ENCODE peak calls at places on chromosome 22, in nine cellular contexts. R is IMR-90, L is gastrocnemius medialis, O is heart right ventricle, D is Peyer's patch, N is colonic mucosa, E is right lobe of liver, M is neural progenitor cell, F is brain microvascular endothelial cell. I is an unnamed sample. For H3K36me3 and H3K27me3, the result is how much of the 10 kb centered on the place peaks cover.

GRCh38 chr22:48961705-48962104 is 866.0 kb downstream of the BRD1 start:
- DNase-seq in R (no peak), L (no peak), O (no peak), D (no peak), N (peak), E (no peak), M (no peak), F (no peak), I (no peak)

GRCh38 chr22:38230108-38230825 is 28.5 kb downstream of the MAFF start:
- DNase-seq in R (no peak), L (no peak), O (peak), D (peak), N (peak), E (no peak), M (peak), F (no peak), I (no peak)

GRCh38 chr22:19703869-19704268 is 10.4 kb upstream of the SEPTIN5 start:
- DNase-seq in R (no peak), L (no peak), O (no peak), D (peak), N (no peak), E (peak), M (no peak), F (no peak), I (no peak)

GRCh38 chr22:26796785-26797184 is 139.4 kb downstream of the MIAT start:
- DNase-seq in R (no peak), L (no peak), O (no peak), D (no peak), N (no peak), E (no peak), M (no peak), F (no peak), I (no peak)

GRCh38 chr22:27918351-27919221 is 470 bp downstream of the PITPNB start:
- DNase-seq in R (peak), L (peak), O (peak), D (peak), N (peak), E (peak), M (peak), F (peak), I (no peak)

GRCh38 chr22:32761251-32761903 is 40.1 kb upstream of the TIMP3 start:
- DNase-seq in R (peak), L (no peak), O (no peak), D (no peak), N (no peak), E (no peak), M (no peak), F (peak), I (no peak)

GRCh38 chr22:18971321-18971751 is 35.2 kb upstream of the PRODH start:
- DNase-seq in R (no peak), L (no peak), O (no peak), D (no peak), N (no peak), E (no peak), M (no peak), F (no peak), I (no peak)

GRCh38 chr22:39620924-39621690 is 50.6 kb downstream of the CACNA1I start:
- DNase-seq in R (no peak), L (no peak), O (no peak), D (no peak), N (no peak), E (no peak), M (no peak), F (no peak), I (no peak)

GRCh38 chr22:37842015-37842793 is 1.9 kb downstream of the ANKRD54 start:
- DNase-seq in R (no peak), L (no peak), O (no peak), D (no peak), N (peak), E (no peak), M (no peak), F (no peak), I (no peak)

GRCh38 chr22:35708453-35708852 is 9.2 kb upstream of the APOL5 start:
- DNase-seq in R (peak), L (no peak), O (no peak), D (no peak), N (no peak), E (no peak), M (no peak), F (peak), I (no peak)

GRCh38 chr22:35708917-35709316 is 8.8 kb upstream of the APOL5 start:
- DNase-seq in R (no peak), L (no peak), O (no peak), D (no peak), N (no peak), E (no peak), M (no peak), F (peak), I (no peak)

GRCh38 chr22:35711336-35711735 is 6.3 kb upstream of the APOL5 start:
- DNase-seq in R (no peak), L (no peak), O (no peak), D (no peak), N (no peak), E (no peak), M (no peak), F (no peak), I (no peak)

GRCh38 chr22:35717572-35717971 is at the start of gene APOL5:
- DNase-seq in R (no peak), L (no peak), O (no peak), D (no peak), N (no peak), E (no peak), M (no peak), F (no peak), I (no peak)

DNA sequence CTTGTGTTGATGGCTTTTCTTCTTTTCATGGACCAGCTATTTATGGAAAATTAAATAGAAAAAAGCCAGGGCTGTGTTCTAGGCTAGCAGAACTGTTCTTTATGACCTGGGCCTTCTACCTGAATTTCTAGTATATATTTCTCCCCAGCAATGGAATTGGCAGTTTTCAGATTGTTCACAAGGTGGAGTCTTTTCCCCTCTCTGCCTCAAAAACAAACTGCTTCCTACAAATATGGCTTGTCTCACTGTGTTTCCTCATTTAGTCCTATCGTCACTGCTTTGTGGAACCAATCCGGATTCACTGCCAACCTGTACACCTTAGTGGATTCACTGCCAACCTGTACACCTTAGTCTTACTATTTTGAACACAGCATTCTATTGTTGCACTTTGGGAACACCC is 5.0 kb upstream of the APOL5 start:
- DNase-seq in R (no peak), L (no peak), O (no peak), D (no peak), N (no peak), E (no peak), M (no peak), F (no peak), I (no peak)
- TF ChIP-seq CTCF in R (no peak), L (no peak), O (no peak), D (no peak), N (no peak), E (no peak), M (no peak), F (peak), I (no peak)

DNA sequence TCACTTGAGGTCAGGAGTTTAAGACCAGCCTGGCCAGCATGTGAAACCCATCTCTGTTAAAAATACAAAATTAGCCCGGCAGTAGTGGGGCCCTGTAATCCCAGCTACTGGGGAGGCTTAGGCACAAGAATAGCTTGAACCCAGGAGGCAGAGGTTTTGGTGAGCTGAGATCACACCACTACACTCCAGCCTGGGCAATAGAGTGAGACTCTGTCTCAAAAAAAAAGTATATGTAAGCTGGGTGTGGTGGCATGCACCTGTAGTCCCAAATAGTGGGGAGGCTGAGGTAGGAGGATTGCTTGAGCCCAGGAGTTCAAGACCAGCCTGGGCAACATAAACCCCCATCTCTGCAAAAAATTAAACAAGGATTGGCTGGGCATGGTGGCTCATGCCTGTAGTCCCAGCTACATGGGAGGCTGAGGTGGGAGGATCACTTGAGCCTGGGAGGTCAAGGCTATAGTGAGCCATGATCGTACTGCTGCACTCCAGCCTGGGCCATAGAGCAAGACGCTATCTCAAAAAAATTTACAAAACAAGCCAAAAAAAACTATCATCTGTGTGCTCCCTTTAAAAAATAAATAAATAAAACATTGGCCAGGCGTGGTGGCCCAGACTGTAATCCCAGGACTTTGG is 10.8 kb downstream of the CRKL start:
- DNase-seq in R (no peak), L (no peak), O (no peak), D (peak), N (no peak), E (no peak), M (no peak), F (no peak), I (no peak)
- H3K36me3 ChIP-seq in R (under half), L (under half), O (under half), D (under half), N (under half), E (under half), M (under half), F (under half), I (under half)

GRCh38 chr22:43218786-43219185 is 31.9 kb upstream of the TTLL12 start:
- DNase-seq in R (no peak), L (no peak), O (no peak), D (no peak), N (no peak), E (no peak), M (no peak), F (no peak), I (no peak)
- H3K27me3 ChIP-seq in R (under half), L (under half), O (under half), D (under half), N (under half), E (under half), M (under half), F (under half), I (under half)

GRCh38 chr22:50503475-50504145 is 3.9 kb downstream of the LMF2 start:
- DNase-seq in R (no peak), L (no peak), O (no peak), D (no peak), N (no peak), E (no peak), M (no peak), F (no peak), I (no peak)
- TF ChIP-seq CTCF in R (peak), L (no peak), O (no peak), D (no peak), N (no peak), E (no peak), M (no peak), F (peak), I (no peak)

GRCh38 chr22:30005213-30005857 is 74.9 kb upstream of the HORMAD2 start:
- DNase-seq in R (peak), L (peak), O (peak), D (peak), N (peak), E (peak), M (peak), F (peak), I (no peak)
- H3K36me3 ChIP-seq in R (under half), L (under half), O (under half), D (under half), N (under half), E (under half), M (under half), F (under half), I (under half)

GRCh38 chr22:45917146-45917545 is 59.8 kb downstream of the WNT7B start:
- DNase-seq in R (no peak), L (no peak), O (no peak), D (no peak), N (no peak), E (no peak), M (no peak), F (no peak), I (no peak)
- H3K27me3 ChIP-seq in R (under half), L (under half), O (under half), D (under half), N (under half), E (under half), M (under half), F (under half), I (under half)

I was measured in BJ.